ENCODE peak calls at places on chromosomes 1 and 21, in six cellular contexts. M is OCI-LY7, Y is foreskin fibroblast, A is H9, I is endothelial cell, B is ascending aorta. P is an unnamed sample.

GRCh38 chr1:157992031-157992568 is 1.3 kb upstream of the KIRREL1 start:
- DNase-seq in M (peak), Y (peak), A (peak), I (peak), B (peak), P (peak)

GRCh38 chr1:161884475-161884874 is 118.4 kb downstream of the ATF6 start:
- DNase-seq in M (no peak), Y (no peak), A (no peak), I (no peak), B (no peak), P (no peak)

GRCh38 chr1:40794048-40794447 is 10.5 kb downstream of the KCNQ4 start:
- DNase-seq in M (no peak), Y (no peak), A (no peak), I (no peak), B (no peak), P (no peak)

GRCh38 chr1:228392111-228392936 is 14.3 kb downstream of the TRIM11 start:
- DNase-seq in M (no peak), Y (peak), A (no peak), I (no peak), B (no peak), P (no peak)

GRCh38 chr1:85244271-85245053 is 15.0 kb downstream of the C1orf52 start:
- DNase-seq in M (no peak), Y (peak), A (no peak), I (no peak), B (no peak), P (no peak)

GRCh38 chr1:47830021-47830420 is 167.2 kb downstream of the TRABD2B start:
- DNase-seq in M (no peak), Y (no peak), A (no peak), I (no peak), B (no peak), P (no peak)

GRCh38 chr1:78038491-78038939 is 7.3 kb upstream of the GIPC2 start:
- DNase-seq in M (no peak), Y (peak), A (no peak), I (no peak), B (no peak), P (no peak)

GRCh38 chr21:32190491-32191144 is 88.2 kb downstream of the MIS18A start:
- DNase-seq in M (peak), Y (no peak), A (no peak), I (no peak), B (no peak), P (peak)

GRCh38 chr1:113701429-113701828 is 57.9 kb downstream of the PHTF1 start:
- DNase-seq in M (peak), Y (no peak), A (peak), I (no peak), B (no peak), P (no peak)

GRCh38 chr1:67957026-67957425 is 93.4 kb downstream of the DIRAS3 start:
- DNase-seq in M (no peak), Y (peak), A (no peak), I (no peak), B (no peak), P (no peak)

GRCh38 chr1:197013234-197013633 is 35.9 kb downstream of the CFHR5 start:
- DNase-seq in M (no peak), Y (no peak), A (no peak), I (no peak), B (no peak), P (no peak)

GRCh38 chr1:155938220-155938627 is 3.2 kb upstream of the RXFP4 start:
- DNase-seq in M (peak), Y (peak), A (no peak), I (peak), B (peak), P (no peak)

GRCh38 chr21:44510508-44511218 is 29.3 kb downstream of the KRTAP10-1 start:
- DNase-seq in M (peak), Y (peak), A (peak), I (peak), B (no peak), P (no peak)

GRCh38 chr21:44508426-44508710 is 31.6 kb downstream of the KRTAP10-1 start:
- DNase-seq in M (no peak), Y (no peak), A (no peak), I (no peak), B (no peak), P (no peak)

GRCh38 chr21:44508711-44509445 is 31.1 kb downstream of the KRTAP10-1 start:
- DNase-seq in M (no peak), Y (no peak), A (no peak), I (no peak), B (no peak), P (no peak)

GRCh38 chr21:44510109-44510507 is 29.9 kb downstream of the KRTAP10-1 start:
- DNase-seq in M (no peak), Y (no peak), A (no peak), I (no peak), B (no peak), P (no peak)

DNA sequence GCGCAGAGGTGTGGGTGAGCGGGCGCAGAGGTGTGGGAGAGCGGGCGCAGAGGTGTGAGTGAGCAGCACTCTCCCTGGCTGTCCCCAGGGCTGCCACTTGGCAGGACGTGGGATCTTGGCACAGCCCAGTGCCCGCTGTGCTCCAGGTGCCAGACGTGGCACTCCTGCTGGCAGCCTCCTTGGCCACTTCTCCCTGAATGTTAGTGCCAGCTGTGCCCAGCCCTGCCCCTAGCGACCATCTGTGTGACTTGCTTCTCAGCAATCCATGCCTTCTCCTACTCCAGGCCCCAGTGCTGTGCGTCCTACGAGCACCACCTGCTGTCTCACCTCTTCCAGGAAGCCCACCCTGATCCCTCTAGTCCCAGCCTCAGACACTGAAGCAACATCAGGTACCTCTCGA is 30.5 kb downstream of the KRTAP10-1 start:
- DNase-seq in M (peak), Y (peak), A (no peak), I (no peak), B (no peak), P (no peak)
- TF ChIP-seq CTCF in M (peak), Y (no peak), A (no peak), I (no peak), B (no peak), P (no peak)

GRCh38 chr21:45551816-45552695 is 9.8 kb upstream of the SLC19A1 start:
- DNase-seq in M (no peak), Y (no peak), A (peak), I (no peak), B (no peak), P (no peak)
- TF ChIP-seq CTCF in M (no peak), Y (no peak), A (no peak), I (no peak), B (no peak), P (no peak)

GRCh38 chr1:115879977-115880376 is 39.1 kb upstream of the NHLH2 start:
- DNase-seq in M (no peak), Y (no peak), A (peak), I (no peak), B (no peak), P (no peak)
- TF ChIP-seq CTCF in M (peak), Y (no peak), A (peak), I (no peak), B (no peak), P (no peak)

GRCh38 chr1:203915811-203916210 is 54.4 kb downstream of the SNRPE start:
- DNase-seq in M (no peak), Y (peak), A (no peak), I (no peak), B (no peak), P (no peak)

GRCh38 chr1:203911806-203912205 is 50.4 kb downstream of the SNRPE start:
- DNase-seq in M (no peak), Y (peak), A (no peak), I (no peak), B (no peak), P (no peak)

GRCh38 chr1:203916756-203917155 is 55.4 kb downstream of the SNRPE start:
- DNase-seq in M (no peak), Y (no peak), A (no peak), I (no peak), B (no peak), P (no peak)

GRCh38 chr1:203913045-203913444 is 51.6 kb downstream of the SNRPE start:
- DNase-seq in M (no peak), Y (peak), A (no peak), I (no peak), B (no peak), P (no peak)

GRCh38 chr1:203914292-203914691 is 52.9 kb downstream of the SNRPE start:
- DNase-seq in M (no peak), Y (peak), A (no peak), I (no peak), B (no peak), P (no peak)
- TF ChIP-seq CTCF in M (no peak), Y (no peak), A (no peak), I (no peak), B (no peak), P (no peak)

GRCh38 chr21:42256316-42256715 is 37.4 kb downstream of the ABCG1 start:
- DNase-seq in M (no peak), Y (no peak), A (no peak), I (no peak), B (no peak), P (no peak)

GRCh38 chr21:42255038-42255601 is 36.2 kb downstream of the ABCG1 start:
- DNase-seq in M (peak), Y (no peak), A (no peak), I (no peak), B (no peak), P (no peak)

GRCh38 chr21:42257091-42257760 is 38.3 kb downstream of the ABCG1 start:
- DNase-seq in M (no peak), Y (no peak), A (no peak), I (no peak), B (no peak), P (no peak)

GRCh38 chr21:42254631-42255030 is 35.7 kb downstream of the ABCG1 start:
- DNase-seq in M (no peak), Y (no peak), A (no peak), I (no peak), B (no peak), P (no peak)

DNA sequence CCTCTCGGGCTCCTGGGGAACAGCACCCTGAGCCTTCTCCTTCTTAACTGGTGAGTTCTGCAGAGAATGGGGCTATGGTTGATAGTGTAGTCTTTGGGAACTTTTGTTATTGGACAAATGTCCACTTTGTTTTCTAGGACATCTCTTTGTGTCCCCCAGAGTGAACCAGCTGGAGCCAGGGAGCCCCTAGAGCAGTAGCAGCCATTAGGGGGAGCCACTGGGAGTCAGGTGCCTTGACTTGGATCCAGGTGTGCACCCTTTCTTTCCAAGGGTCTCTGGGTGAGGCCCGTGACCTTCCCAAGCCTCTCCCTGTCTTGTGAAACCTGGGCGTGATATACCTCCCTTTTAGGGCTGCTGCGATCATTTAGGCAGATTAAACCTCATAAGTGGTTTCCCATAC is 36.9 kb downstream of the ABCG1 start:
- DNase-seq in M (no peak), Y (no peak), A (no peak), I (no peak), B (no peak), P (no peak)
- TF ChIP-seq CTCF in M (peak), Y (no peak), A (peak), I (no peak), B (no peak), P (no peak)